ENCODE peak calls at places on chromosomes 4 and X, in four cellular contexts. B is GM23338, R is adrenal gland, W is IMR-90. M is an unnamed sample.

GRCh38 chr4:127788517-127788916 is 6.4 kb downstream of the HSPA4L start:
- DNase-seq in B (peak; percentile 69), R (no peak), W (no peak), M (no peak)

GRCh38 chrX:150157291-150157690 is 205.8 kb upstream of the MAMLD1 start:
- DNase-seq in W (no peak), B (no peak), R (no peak), M (no peak)

GRCh38 chr4:156109943-156110925 is 156.6 kb upstream of the CTSO start:
- DNase-seq in W (peak; percentile 8), B (peak; percentile 72), R (no peak), M (no peak)

GRCh38 chrX:15468036-15468435 is 25.1 kb downstream of the PIR start:
- DNase-seq in W (peak; percentile 67), R (peak; percentile 11), B (peak; percentile 27), M (no peak)

GRCh38 chr4:82721819-82722423 is 76.7 kb downstream of the SCD5 start:
- DNase-seq in R (peak; percentile 56), W (peak; percentile 26), B (no peak), M (no peak)

GRCh38 chr4:36243355-36244256 is 708 bp downstream of the ARAP2 start:
- DNase-seq in R (peak; percentile 16), W (peak; percentile 1), B (peak; percentile 37), M (peak; percentile 64)

GRCh38 chr4:140829825-140830224 is 73.6 kb upstream of the TBC1D9 start:
- DNase-seq in W (no peak), B (no peak), R (no peak), M (no peak)

GRCh38 chr4:38673109-38673978 is 9.3 kb downstream of the KLF3 start:
- DNase-seq in B (peak; percentile 62), W (no peak), R (peak; percentile 33), M (peak; percentile 62)

GRCh38 chr4:156999175-156999517 is 27.5 kb upstream of the PDGFC start:
- DNase-seq in W (peak; percentile 97), B (peak; percentile 24), R (peak; percentile 54), M (peak; percentile 77)

GRCh38 chr4:110275871-110276270 is 77.5 kb upstream of the ELOVL6 start:
- DNase-seq in B (no peak), R (no peak), W (peak; percentile 8), M (no peak)

GRCh38 chrX:64842492-64842891 is 133.8 kb downstream of the ZC4H2 start:
- DNase-seq in W (no peak), B (no peak), R (no peak), M (no peak)

GRCh38 chr4:139704915-139705485 is 39.4 kb downstream of the MGST2 start:
- DNase-seq in W (peak; percentile 42), B (peak; percentile 43), R (no peak), M (no peak)

GRCh38 chr4:108205859-108206258 is 37.1 kb upstream of the LEF1 start:
- DNase-seq in W (no peak), B (no peak), R (no peak), M (no peak)

GRCh38 chr4:81085979-81086378 is 55.5 kb downstream of the BMP3 start:
- DNase-seq in R (no peak), W (no peak), B (peak; percentile 10), M (no peak)

GRCh38 chrX:18983711-18984380 is at the start of gene PHKA2:
- DNase-seq in R (peak; percentile 51), W (no peak), B (peak; percentile 61), M (peak; percentile 48)

GRCh38 chr4:153792007-153792892 is 3.4 kb upstream of the SFRP2 start:
- DNase-seq in R (peak; percentile 28), B (peak; percentile 96), W (no peak), M (peak; percentile 50)

GRCh38 chr4:119087121-119087520 is 48.5 kb upstream of the MYOZ2 start:
- DNase-seq in W (no peak), R (no peak), B (no peak), M (no peak)

GRCh38 chr4:184952522-184952921 is 65.8 kb upstream of the HELT start:
- DNase-seq in B (no peak), W (no peak), R (no peak), M (no peak)

GRCh38 chrX:139776614-139777013 is 68.6 kb upstream of the MCF2 start:
- DNase-seq in W (no peak), B (peak; percentile 0), R (no peak), M (no peak)

GRCh38 chrX:132948648-132949260 is 9.7 kb downstream of the HS6ST2 start:
- DNase-seq in R (no peak), B (peak; percentile 62), W (no peak), M (no peak)

GRCh38 chr4:101025755-101026154 is 321.6 kb downstream of the PPP3CA start:
- DNase-seq in W (no peak), B (no peak), R (no peak), M (no peak)

GRCh38 chr4:119300072-119300387 is 21.9 kb downstream of the FABP2 start:
- DNase-seq in R (peak; percentile 61), B (no peak), W (peak; percentile 59), M (peak; percentile 41)

GRCh38 chr4:69831646-69832325 is 28.2 kb downstream of the SULT1E1 start:
- DNase-seq in B (no peak), R (no peak), W (no peak), M (no peak)

GRCh38 chrX:46251755-46252154 is 293.5 kb downstream of the ZNF674 start:
- DNase-seq in W (peak; percentile 13), R (no peak), B (no peak), M (no peak)

GRCh38 chrX:21374994-21375794 is 976 bp downstream of the CNKSR2 start:
- DNase-seq in W (no peak), B (peak; percentile 23), R (no peak), M (no peak)

GRCh38 chr4:15143551-15143950 is 141.3 kb downstream of the CPEB2 start:
- DNase-seq in W (no peak), R (no peak), B (no peak), M (no peak)

GRCh38 chr4:24968992-24969391 is 56.1 kb upstream of the CCDC149 start:
- DNase-seq in W (no peak), B (no peak), R (no peak), M (no peak)

GRCh38 chr4:24969486-24969885 is 56.6 kb upstream of the CCDC149 start:
- DNase-seq in R (no peak), B (no peak), W (no peak), M (no peak)

GRCh38 chr4:24970191-24970590 is 57.3 kb upstream of the CCDC149 start:
- DNase-seq in B (no peak), R (no peak), W (no peak), M (no peak)

GRCh38 chr4:24971192-24971591 is 58.4 kb upstream of the CCDC149 start:
- DNase-seq in R (no peak), B (no peak), W (no peak), M (no peak)

GRCh38 chr4:24970635-24971034 is 57.8 kb upstream of the CCDC149 start:
- DNase-seq in R (no peak), W (no peak), B (no peak), M (no peak)
- H3K4me1 ChIP-seq in R (no peaks in the 10 kb centered on the region), W (no peaks in the 10 kb centered on the region), B (no peaks in the 10 kb centered on the region), M (no peaks in the 10 kb centered on the region)

GRCh38 chrX:135520022-135520552 is 373 bp upstream of the INTS6L start:
- DNase-seq in B (peak; percentile 39), W (peak; percentile 60), R (no peak), M (no peak)
- H3K27ac ChIP-seq in B (no peak overlapping the region), W (peak overlapping the region; percentile 44), R (peak overlapping the region; percentile 92), M (no peak overlapping the region)

GRCh38 chr4:40254961-40255721 is 58.3 kb downstream of the RHOH start:
- DNase-seq in W (peak; percentile 48), R (no peak), B (no peak), M (no peak)

GRCh38 chr4:40251366-40251765 is 54.5 kb downstream of the RHOH start:
- DNase-seq in B (no peak), R (no peak), W (no peak), M (no peak)

GRCh38 chr4:40255722-40256281 is 59.0 kb downstream of the RHOH start:
- DNase-seq in W (peak; percentile 99), R (no peak), B (no peak), M (no peak)

GRCh38 chr4:40256329-40256728 is 59.5 kb downstream of the RHOH start:
- DNase-seq in R (no peak), W (no peak), B (no peak), M (no peak)

GRCh38 chr4:40253906-40254305 is 57.1 kb downstream of the RHOH start:
- DNase-seq in R (no peak), B (no peak), W (no peak), M (no peak)
- H3K4me1 ChIP-seq in R (no peaks in the 10 kb centered on the region), B (no peaks in the 10 kb centered on the region), W (peaks cover 9% of the 10 kb centered on the region), M (no peaks in the 10 kb centered on the region)

DNA sequence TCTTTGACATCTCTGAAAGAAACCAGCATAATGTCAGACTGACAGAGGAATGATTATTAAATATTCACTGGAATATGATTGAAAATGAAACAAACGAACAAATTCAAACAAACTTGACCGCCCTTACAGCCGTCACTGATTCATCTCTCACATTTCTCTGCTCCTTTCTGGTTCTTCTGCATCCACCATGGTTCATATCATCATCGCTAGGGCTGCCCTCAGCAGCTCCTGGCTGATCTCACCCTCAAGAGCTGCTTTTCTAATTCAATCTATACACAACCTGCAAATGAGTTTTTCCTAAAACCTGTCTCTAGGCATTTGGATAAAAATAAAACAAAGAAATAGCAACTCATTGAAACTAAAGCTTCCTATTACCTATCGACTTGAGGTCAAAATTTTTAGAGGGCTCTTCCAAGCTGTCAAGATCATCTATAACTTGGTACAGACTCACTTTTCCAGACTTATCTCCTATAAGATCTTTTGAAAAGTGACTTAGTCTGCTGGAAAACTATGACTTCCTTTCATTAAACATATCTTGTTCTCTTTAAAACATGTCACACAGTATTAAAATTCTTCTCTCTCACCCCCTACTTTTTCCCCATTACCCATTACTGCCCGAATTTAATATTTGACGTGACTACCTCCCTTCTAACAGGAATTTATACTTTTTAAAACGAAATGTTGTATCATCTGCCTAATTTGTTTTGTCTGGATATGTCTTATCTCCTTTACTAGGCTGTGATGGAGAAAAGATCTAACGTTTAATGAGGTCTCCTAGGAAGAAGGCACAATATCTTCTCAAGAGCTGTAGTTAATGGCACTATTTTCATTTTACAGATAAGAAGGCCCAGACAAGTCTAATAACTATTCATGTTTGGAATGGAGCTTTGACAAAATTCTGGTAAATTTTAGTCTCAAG is 71.0 kb upstream of the UNC5C start:
- DNase-seq in B (no peak), R (no peak), W (no peak), M (no peak)
- H3K27ac ChIP-seq in B (no peak overlapping the region), R (no peak overlapping the region), W (no peak overlapping the region), M (no peak overlapping the region)

DNA sequence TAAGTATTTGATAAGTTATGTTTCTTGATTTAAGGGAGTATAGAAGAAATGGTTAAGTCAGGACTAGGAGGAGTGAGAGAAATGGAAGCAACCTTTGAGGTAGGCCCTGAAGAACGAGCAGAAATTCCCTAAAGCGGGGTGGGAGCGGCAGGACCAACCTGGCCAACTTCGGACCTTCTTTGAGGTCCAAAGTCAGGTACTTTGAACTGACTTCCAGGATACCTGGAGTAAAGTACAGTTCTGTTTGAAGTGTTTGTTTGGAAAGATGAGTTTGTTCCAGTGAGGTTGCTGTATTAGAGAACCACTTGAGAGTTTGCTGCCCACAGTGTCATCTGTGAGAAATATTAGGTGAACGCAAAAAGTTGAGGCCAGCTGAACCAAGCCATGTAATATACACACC is 11.7 kb downstream of the RNF4 start:
- DNase-seq in R (no peak), B (no peak), W (no peak), M (no peak)
- H3K4me1 ChIP-seq in R (peaks cover 69% of the 10 kb centered on the region), B (peaks cover 74% of the 10 kb centered on the region), W (peaks cover 3% of the 10 kb centered on the region), M (peaks cover 35% of the 10 kb centered on the region)

GRCh38 chr4:8472166-8472688 is 31.6 kb downstream of the TRMT44 start:
- DNase-seq in W (no peak), B (no peak), R (no peak), M (no peak)
- H3K27ac ChIP-seq in W (peak overlapping the region; percentile 95), B (no peak overlapping the region), R (no peak overlapping the region), M (no peak overlapping the region)